ENCODE peak calls at places on chromosomes 1 and 21, in ten cellular contexts. U, E, N, W, V, B, R, D, F and H are unnamed samples. For H3K9me3, the result is how much of the 10 kb centered on the place peaks cover.

GRCh38 chr1:156848461-156849150 is 10.3 kb downstream of the INSRR start:
- DNase-seq in U (peak), E (no peak), N (peak), W (peak), V (no peak), B (peak), R (no peak), D (no peak), F (no peak), H (no peak)

GRCh38 chr1:8004803-8005573 is 21.1 kb downstream of the ERRFI1 start:
- DNase-seq in U (peak), E (no peak), N (no peak), W (peak), V (peak), B (no peak), R (no peak), D (peak), F (peak), H (no peak)

GRCh38 chr21:31618696-31619430 is 40.6 kb upstream of the SOD1 start:
- DNase-seq in U (no peak), E (no peak), N (no peak), W (no peak), V (no peak), B (no peak), R (no peak), D (no peak), F (no peak), H (no peak)

GRCh38 chr1:33030575-33030974 is 6.1 kb downstream of the AK2 start:
- DNase-seq in U (no peak), E (no peak), N (no peak), W (no peak), V (no peak), B (no peak), R (no peak), D (peak), F (no peak), H (no peak)

GRCh38 chr1:77900687-77901293 is 12.4 kb downstream of the NEXN start:
- DNase-seq in U (peak), E (peak), N (no peak), W (no peak), V (peak), B (no peak), R (peak), D (peak), F (peak), H (peak)

GRCh38 chr1:19735419-19736127 is 64.1 kb downstream of the TMCO4 start:
- DNase-seq in U (no peak), E (no peak), N (no peak), W (peak), V (peak), B (no peak), R (peak), D (peak), F (no peak), H (no peak)

GRCh38 chr1:169868978-169869377 is 24.7 kb downstream of the SCYL3 start:
- DNase-seq in U (peak), E (no peak), N (no peak), W (no peak), V (no peak), B (no peak), R (no peak), D (no peak), F (no peak), H (no peak)

GRCh38 chr21:26534517-26534916 is 38.6 kb downstream of the CYYR1 start:
- DNase-seq in U (no peak), E (no peak), N (no peak), W (no peak), V (no peak), B (no peak), R (no peak), D (no peak), F (no peak), H (no peak)

GRCh38 chr1:151060241-151061011 is at the start of gene MLLT11:
- DNase-seq in U (peak), E (peak), N (peak), W (peak), V (no peak), B (no peak), R (no peak), D (peak), F (no peak), H (no peak)

GRCh38 chr1:8398086-8398485 is 80.2 kb downstream of the SLC45A1 start:
- DNase-seq in U (no peak), E (no peak), N (no peak), W (no peak), V (no peak), B (no peak), R (no peak), D (no peak), F (no peak), H (no peak)

GRCh38 chr1:79197421-79197820 is 190.9 kb upstream of the ADGRL4 start:
- DNase-seq in U (no peak), E (peak), N (no peak), W (no peak), V (no peak), B (no peak), R (no peak), D (peak), F (peak), H (no peak)

GRCh38 chr1:221994274-221994698 is 252.4 kb upstream of the DUSP10 start:
- DNase-seq in U (no peak), E (no peak), N (no peak), W (no peak), V (no peak), B (no peak), R (no peak), D (peak), F (no peak), H (no peak)

GRCh38 chr1:196887515-196888239 is at the start of gene CFHR4:
- DNase-seq in U (no peak), E (no peak), N (no peak), W (no peak), V (no peak), B (no peak), R (no peak), D (peak), F (no peak), H (no peak)
- H3K4me3 ChIP-seq in U (no peak), E (no peak), N (no peak), W (no peak), V (no peak), B (no peak), R (no peak), D (no peak), F (no peak), H (no peak)

DNA sequence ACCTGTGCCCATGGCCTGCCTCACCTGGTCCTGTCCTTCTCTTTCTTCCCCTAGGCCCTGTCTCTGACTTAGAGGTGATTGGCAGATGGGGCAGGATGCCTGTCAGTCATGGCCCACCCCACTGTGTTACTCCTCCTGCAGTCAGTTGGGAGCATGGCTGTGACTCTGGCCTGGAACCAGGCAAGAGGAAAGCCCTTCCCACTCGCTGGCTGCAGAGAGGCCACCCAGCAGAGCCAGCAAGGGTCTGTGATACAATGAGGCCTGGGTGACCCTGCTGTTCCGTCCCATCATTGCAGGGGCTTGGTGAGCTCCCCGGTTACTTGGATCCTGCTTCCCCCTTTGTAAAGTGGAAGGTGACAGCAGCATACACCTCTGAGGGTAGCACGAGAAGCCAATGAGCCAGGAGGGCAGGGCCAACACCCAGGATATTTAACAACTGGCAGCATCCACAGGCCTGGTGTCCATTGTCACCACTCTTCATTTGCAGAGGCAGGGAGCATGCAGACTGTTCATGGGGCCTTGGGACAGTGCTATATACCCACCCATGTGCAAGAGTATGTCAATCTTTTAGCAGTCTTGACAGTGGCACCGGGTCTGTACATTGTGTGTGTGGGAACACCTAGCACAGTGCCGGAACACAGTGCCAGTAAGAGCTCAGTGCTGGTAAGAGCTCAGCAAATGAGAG is 191.0 kb upstream of the C1orf174 start:
- DNase-seq in U (no peak), E (no peak), N (no peak), W (no peak), V (no peak), B (no peak), R (no peak), D (no peak), F (no peak), H (no peak)
- H3K9me3 ChIP-seq in U (under half), E (under half), N (under half), W (under half), V (under half), B (under half), R (under half), D (under half), F (under half), H (under half)

GRCh38 chr21:45248301-45248892 is 39.3 kb downstream of the POFUT2 start:
- DNase-seq in U (no peak), E (no peak), N (peak), W (no peak), V (no peak), B (no peak), R (no peak), D (no peak), F (no peak), H (no peak)
- H3K4me3 ChIP-seq in U (peak), E (no peak), N (peak), W (no peak), V (peak), B (no peak), R (no peak), D (peak), F (peak), H (no peak)

GRCh38 chr1:26981146-26981846 is 12.2 kb upstream of the TRNP1 start:
- DNase-seq in U (no peak), E (no peak), N (no peak), W (no peak), V (no peak), B (no peak), R (no peak), D (no peak), F (no peak), H (no peak)
- H3K9me3 ChIP-seq in U (under half), E (under half), N (under half), W (under half), V (under half), B (under half), R (under half), D (under half), F (under half), H (under half)

DNA sequence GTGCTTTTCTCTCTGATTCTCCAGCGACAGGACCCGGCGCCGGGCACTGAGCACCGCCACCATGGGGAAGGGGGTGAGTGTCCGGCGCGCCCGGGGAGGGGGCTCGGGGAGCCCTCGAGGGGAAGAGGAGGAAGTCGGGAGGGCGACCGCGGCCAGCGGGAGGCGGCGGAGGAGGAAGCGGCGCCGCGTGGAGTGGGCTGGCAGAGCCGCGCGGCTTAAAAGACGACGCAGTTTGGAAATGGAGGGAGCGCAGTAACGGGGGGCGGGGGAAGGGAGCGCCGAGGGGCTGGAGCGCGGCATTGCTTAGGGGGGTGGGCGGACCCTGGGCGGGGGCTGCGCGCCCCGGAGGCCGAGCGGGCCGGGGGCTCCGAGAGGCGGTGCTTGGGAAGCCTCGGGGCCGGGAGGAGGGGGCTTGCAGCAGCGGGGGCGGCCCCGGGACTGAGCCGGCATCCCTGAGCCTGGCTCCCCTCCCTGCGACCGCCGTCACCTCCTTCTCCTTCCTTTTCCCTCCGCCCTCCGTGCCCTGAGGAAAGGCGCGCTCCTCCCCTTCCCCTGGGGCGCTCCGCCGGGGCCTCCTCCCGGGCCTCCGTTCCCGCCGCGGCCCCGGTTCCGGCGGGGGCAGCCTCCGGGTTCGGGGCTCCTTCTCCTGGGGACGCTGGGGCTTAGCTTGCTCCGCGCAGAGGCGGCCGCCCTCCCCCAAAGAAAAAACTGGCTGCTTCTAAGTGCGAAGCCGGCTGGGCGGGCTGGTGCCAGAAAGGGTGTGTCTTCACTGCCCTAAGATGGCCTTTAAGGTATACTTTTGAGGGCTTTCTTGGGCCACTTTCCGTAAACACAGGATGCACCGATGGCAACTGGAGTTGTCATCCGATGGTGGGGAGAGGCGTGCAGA is 651 bp downstream of the ATP1A1 start:
- DNase-seq in U (peak), E (peak), N (peak), W (peak), V (peak), B (peak), R (peak), D (peak), F (peak), H (no peak)
- H3K4me3 ChIP-seq in U (peak), E (peak), N (peak), W (peak), V (peak), B (peak), R (peak), D (peak), F (peak), H (peak)

DNA sequence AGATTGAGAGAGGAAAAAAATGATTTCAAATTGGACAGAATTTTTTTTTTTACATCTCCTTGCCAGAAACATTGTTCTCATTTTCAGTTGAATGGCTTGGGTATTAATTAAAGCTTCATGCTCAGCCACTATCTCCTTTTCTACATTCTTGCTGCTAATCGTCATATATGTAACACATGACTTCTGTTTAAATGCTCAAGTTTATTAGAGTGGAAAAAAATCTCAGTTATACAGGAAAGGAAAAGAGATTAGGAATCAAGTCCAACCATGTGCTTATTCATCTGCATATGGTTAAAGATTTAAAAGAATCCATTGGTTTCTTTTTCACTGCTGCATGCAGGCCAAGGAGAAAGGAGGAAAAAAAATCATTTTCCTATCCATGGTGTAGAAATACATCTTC is 47.3 kb upstream of the CNN3 start:
- DNase-seq in U (no peak), E (no peak), N (no peak), W (no peak), V (no peak), B (no peak), R (no peak), D (peak), F (no peak), H (no peak)
- H3K9me3 ChIP-seq in U (under half), E (under half), N (under half), W (under half), V (under half), B (under half), R (under half), D (under half), F (under half), H (under half)

DNA sequence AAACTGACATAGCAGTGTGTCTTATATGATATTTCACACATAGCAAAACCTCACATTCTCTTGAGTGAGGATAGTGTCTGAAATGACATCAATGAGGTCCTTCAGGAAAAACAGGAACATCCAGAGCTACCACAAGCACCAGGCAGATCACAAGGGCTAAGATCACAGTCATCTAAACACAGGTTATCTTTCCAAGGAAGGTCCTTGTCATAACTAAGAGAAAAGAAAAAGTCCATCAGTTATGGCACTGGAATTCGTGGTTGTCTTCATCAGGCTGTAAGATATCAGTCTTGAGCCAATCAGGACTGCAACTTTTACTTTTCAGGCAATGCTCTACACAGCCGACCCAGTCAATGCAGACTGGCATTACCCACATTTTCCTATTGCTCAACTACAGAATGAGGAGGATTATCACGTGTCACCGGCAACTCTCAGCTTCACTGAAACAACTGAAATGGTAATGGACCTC is 26.4 kb downstream of the SORT1 start:
- DNase-seq in U (peak), E (no peak), N (no peak), W (no peak), V (peak), B (no peak), R (no peak), D (peak), F (peak), H (no peak)
- H3K4me3 ChIP-seq in U (no peak), E (no peak), N (no peak), W (peak), V (peak), B (no peak), R (no peak), D (peak), F (no peak), H (no peak)

GRCh38 chr1:152148051-152148450 is 11.0 kb downstream of the RPTN start:
- DNase-seq in U (no peak), E (no peak), N (no peak), W (no peak), V (no peak), B (no peak), R (no peak), D (no peak), F (peak), H (no peak)

GRCh38 chr1:152153996-152154395 is 5.0 kb downstream of the RPTN start:
- DNase-seq in U (no peak), E (no peak), N (no peak), W (no peak), V (no peak), B (no peak), R (no peak), D (no peak), F (no peak), H (no peak)

GRCh38 chr1:152151646-152152045 is 7.4 kb downstream of the RPTN start:
- DNase-seq in U (no peak), E (no peak), N (no peak), W (no peak), V (no peak), B (no peak), R (no peak), D (no peak), F (no peak), H (no peak)

GRCh38 chr1:152145789-152146188 is 13.2 kb downstream of the RPTN start:
- DNase-seq in U (no peak), E (no peak), N (no peak), W (no peak), V (no peak), B (no peak), R (no peak), D (no peak), F (no peak), H (no peak)

GRCh38 chr1:152148991-152149390 is 10.0 kb downstream of the RPTN start:
- DNase-seq in U (no peak), E (no peak), N (no peak), W (no peak), V (no peak), B (no peak), R (no peak), D (no peak), F (no peak), H (no peak)
- H3K9me3 ChIP-seq in U (under half), E (under half), N (half or more), W (under half), V (under half), B (under half), R (under half), D (under half), F (under half), H (under half)

DNA sequence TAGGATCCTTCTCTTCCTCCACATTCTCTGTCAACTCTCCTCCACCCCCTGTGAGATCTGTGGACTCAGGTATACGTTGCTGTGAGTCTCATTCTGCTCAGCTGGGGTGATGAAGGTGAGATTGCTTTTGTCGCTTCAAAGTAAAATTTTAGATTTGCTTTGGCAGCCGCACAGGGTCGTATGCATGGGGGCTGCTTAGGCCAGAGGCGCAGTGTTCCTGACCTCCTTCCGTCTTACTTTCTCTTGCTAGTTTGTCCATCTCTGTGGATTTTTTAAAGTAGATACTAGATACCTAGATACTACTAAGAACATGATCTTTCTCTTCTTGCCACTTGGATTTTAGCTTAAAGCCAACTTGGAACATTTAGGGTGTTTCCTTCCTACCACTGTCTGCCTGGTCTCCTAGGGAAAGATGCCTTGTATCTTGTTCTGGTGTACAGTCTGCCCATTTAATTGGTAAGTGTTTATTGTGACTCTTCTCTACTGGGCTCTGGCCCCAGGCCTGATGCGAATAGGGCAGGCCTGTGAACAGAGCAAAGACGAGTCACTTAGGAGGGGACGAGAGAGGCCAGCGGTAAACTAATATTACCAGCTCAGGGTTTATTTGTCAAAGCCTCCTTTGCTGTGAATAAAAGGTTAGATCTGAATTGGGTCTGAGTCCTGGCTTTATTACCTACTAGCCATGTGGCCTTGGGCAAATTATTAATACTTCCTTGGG is 32.0 kb downstream of the MAPKAPK2 start:
- DNase-seq in U (no peak), E (no peak), N (no peak), W (no peak), V (no peak), B (no peak), R (no peak), D (no peak), F (no peak), H (no peak)
- H3K4me3 ChIP-seq in U (no peak), E (no peak), N (no peak), W (no peak), V (no peak), B (no peak), R (no peak), D (no peak), F (no peak), H (no peak)